ENCODE peak calls at places on chromosomes 7 and 10, in four cellular contexts. One of them, this sample, is unnamed.

GRCh38 chr7:9939171-9939570 is 1034.5 kb upstream of the PHF14 start:
- DNase-seq in SJSA1: no peak
- DNase-seq in lower lobe of right lung: no peak
- DNase-seq in HCT116: no peak
- DNase-seq in this sample: no peak

GRCh38 chr10:117817116-117817515 is 229.6 kb downstream of the RAB11FIP2 start:
- DNase-seq in lower lobe of right lung: no peak
- DNase-seq in HCT116: no peak
- DNase-seq in SJSA1: no peak
- DNase-seq in this sample: no peak

GRCh38 chr10:119286983-119287612 is 79.7 kb downstream of the GRK5 start:
- DNase-seq in lower lobe of right lung: no peak
- DNase-seq in SJSA1: no peak
- DNase-seq in HCT116: no peak
- DNase-seq in this sample: no peak

GRCh38 chr7:152481082-152481481 is 45.3 kb upstream of the KMT2C start:
- DNase-seq in HCT116: no peak
- DNase-seq in SJSA1: no peak
- DNase-seq in lower lobe of right lung: no peak
- DNase-seq in this sample: no peak

GRCh38 chr10:78972160-78972946 is 96.4 kb upstream of the ZMIZ1 start:
- DNase-seq in lower lobe of right lung: peak
- DNase-seq in SJSA1: peak
- DNase-seq in HCT116: peak
- DNase-seq in this sample: no peak

GRCh38 chr7:130961128-130961601 is 227.2 kb upstream of the KLF14 start:
- DNase-seq in lower lobe of right lung: no peak
- DNase-seq in HCT116: peak
- DNase-seq in SJSA1: peak
- DNase-seq in this sample: peak

GRCh38 chr10:114064151-114065045 is 20.7 kb downstream of the ADRB1 start:
- DNase-seq in SJSA1: no peak
- DNase-seq in HCT116: no peak
- DNase-seq in lower lobe of right lung: peak
- DNase-seq in this sample: no peak

GRCh38 chr7:7820939-7821338 is 102.5 kb upstream of the RPA3 start:
- DNase-seq in SJSA1: no peak
- DNase-seq in HCT116: no peak
- DNase-seq in lower lobe of right lung: no peak
- DNase-seq in this sample: no peak

GRCh38 chr7:155119801-155120382 is 49.8 kb downstream of the HTR5A start:
- DNase-seq in SJSA1: no peak
- DNase-seq in lower lobe of right lung: no peak
- DNase-seq in HCT116: no peak
- DNase-seq in this sample: peak

GRCh38 chr7:134473861-134474291 is 15.0 kb upstream of the AKR1B1 start:
- DNase-seq in HCT116: no peak
- DNase-seq in lower lobe of right lung: no peak
- DNase-seq in SJSA1: no peak
- DNase-seq in this sample: no peak

GRCh38 chr7:140300263-140301131 is 97.8 kb downstream of the SLC37A3 start:
- DNase-seq in lower lobe of right lung: no peak
- DNase-seq in SJSA1: no peak
- DNase-seq in HCT116: no peak
- DNase-seq in this sample: no peak
- H3K27ac ChIP-seq in lower lobe of right lung: no peak
- H3K27ac ChIP-seq in SJSA1: no peak
- H3K27ac ChIP-seq in HCT116: no peak
- H3K27ac ChIP-seq in this sample: no peak

DNA sequence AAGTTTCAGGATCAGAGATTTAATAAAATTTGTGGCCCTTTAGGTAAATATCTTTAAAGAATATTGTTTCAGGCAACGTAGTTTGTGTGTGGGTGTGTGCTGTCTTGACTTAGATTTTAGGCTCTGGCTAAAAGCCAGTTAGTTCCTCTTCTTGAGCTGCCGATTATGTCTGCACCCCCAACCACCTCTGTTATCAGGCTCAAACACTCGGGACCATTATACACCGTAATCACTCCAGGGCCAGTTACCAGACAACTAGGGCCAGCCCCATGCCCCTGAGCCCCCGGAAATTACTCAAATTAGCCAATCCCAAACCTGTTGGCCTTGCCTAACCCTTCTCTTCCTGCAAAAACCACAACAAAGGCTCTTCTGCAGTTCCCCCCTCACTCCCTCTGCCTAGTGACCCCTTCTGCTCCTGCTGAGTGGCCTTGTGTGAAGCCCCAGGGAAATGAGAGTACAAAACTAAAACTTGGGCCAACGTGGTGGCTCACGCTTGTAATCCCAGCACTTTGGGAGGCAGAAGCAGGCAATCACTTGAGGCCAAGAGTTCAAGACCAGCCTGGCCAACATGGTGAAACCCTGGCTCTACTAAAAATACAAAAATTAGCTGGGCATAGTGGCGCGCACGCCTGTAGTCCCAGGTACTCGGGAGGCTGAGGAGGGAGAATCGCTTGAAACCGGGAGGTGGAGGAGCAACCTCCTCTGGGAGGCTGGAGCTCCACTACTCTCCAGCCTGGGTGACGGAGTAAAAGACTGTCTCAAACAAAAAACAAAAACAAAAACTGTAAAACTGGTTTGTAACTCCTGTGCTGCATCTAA is 9.2 kb upstream of the HNRNPF start:
- DNase-seq in lower lobe of right lung: no peak
- DNase-seq in HCT116: no peak
- DNase-seq in SJSA1: no peak
- DNase-seq in this sample: no peak
- H3K27ac ChIP-seq in lower lobe of right lung: peak
- H3K27ac ChIP-seq in HCT116: peak
- H3K27ac ChIP-seq in SJSA1: no peak
- H3K27ac ChIP-seq in this sample: no peak

DNA sequence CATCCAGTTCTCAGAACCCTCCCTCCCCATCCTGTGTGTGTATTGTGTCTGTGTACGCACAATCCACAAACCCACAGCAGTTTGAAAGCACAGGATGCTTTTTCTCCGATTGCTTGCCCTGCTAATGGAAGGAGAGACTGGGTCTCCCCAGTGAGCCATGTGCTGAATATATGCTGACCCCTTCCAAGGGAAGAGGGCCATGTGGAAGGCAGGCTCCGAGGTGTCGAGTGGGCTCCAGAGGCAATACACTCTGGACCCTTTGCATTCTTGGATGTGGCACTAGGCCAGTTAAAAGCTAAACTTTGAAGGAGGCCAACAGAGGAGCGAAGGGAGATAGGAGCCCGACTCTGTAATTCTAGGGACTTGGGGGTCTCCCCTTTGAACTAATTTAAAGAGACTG is 10.7 kb downstream of the DUSP5 start:
- DNase-seq in lower lobe of right lung: no peak
- DNase-seq in HCT116: no peak
- DNase-seq in SJSA1: no peak
- DNase-seq in this sample: no peak
- H3K27ac ChIP-seq in lower lobe of right lung: no peak
- H3K27ac ChIP-seq in HCT116: no peak
- H3K27ac ChIP-seq in SJSA1: no peak
- H3K27ac ChIP-seq in this sample: no peak

DNA sequence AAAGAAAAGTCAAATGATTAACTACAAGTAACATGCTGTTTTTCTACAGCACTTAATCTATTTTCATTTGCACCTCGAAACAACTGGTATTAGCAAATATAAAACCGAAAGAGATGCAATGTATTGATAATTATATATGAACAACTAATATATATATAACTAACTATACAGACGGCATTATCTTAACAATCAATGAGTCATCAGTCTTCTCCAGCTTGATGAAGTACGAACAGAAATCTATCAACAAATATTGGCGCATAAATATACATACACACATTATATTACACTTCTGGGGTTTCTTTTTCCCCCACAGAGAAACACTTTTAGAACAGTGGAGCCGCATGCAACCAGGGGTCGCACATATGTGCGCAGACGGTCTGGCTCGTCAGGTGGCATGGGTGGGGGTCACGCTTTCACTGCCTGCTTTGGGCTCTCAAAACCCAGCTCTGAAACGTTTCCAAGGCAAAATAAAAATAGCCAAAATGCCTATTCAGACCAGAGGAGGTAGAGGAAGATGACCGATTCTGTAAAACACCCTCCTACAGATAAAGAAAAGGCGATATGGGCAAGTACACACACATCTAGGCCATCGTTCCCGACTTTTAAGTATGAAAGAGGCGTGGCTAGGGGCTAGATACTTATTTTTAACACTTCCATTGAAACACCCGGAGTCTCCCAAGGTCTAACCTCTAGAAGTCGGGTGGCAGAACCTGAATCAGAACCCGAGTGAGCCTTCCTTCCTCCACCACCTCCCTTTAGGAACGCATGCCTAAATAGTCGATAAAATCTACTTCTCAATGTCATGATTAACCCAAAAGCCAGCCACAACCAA is 1.6 kb downstream of the ARHGAP12 start:
- DNase-seq in SJSA1: no peak
- DNase-seq in HCT116: no peak
- DNase-seq in lower lobe of right lung: no peak
- DNase-seq in this sample: no peak
- H3K27ac ChIP-seq in SJSA1: peak
- H3K27ac ChIP-seq in HCT116: peak
- H3K27ac ChIP-seq in lower lobe of right lung: peak
- H3K27ac ChIP-seq in this sample: peak

DNA sequence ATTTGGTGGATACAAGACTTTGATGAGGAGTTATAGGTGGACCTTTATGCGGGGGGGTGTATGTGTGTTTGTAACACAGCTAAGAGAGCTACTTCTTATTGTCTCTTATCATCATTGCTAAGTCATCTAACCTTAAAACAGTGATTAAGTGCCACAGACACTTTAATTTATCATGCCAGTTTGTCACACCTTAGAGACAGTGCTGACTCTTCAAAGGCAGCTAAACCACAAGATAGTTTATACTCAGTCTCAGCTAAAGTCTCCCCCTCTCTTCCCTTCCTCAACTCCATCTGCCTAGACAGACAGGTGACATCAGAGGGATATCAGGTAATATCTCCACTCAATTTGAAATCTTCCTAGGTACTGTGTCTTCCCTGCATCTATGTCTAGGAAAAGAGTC is 42.2 kb downstream of the MYPN start:
- DNase-seq in lower lobe of right lung: no peak
- DNase-seq in HCT116: no peak
- DNase-seq in SJSA1: no peak
- DNase-seq in this sample: no peak
- H3K27ac ChIP-seq in lower lobe of right lung: no peak
- H3K27ac ChIP-seq in HCT116: no peak
- H3K27ac ChIP-seq in SJSA1: no peak
- H3K27ac ChIP-seq in this sample: no peak

GRCh38 chr7:93883078-93883916 is 7.3 kb downstream of the TFPI2 start:
- DNase-seq in lower lobe of right lung: no peak
- DNase-seq in HCT116: no peak
- DNase-seq in SJSA1: no peak
- DNase-seq in this sample: no peak
- H3K27ac ChIP-seq in lower lobe of right lung: no peak
- H3K27ac ChIP-seq in HCT116: no peak
- H3K27ac ChIP-seq in SJSA1: no peak
- H3K27ac ChIP-seq in this sample: no peak

GRCh38 chr10:693506-693905 is 4.0 kb upstream of the DIP2C start:
- DNase-seq in HCT116: no peak
- DNase-seq in lower lobe of right lung: no peak
- DNase-seq in SJSA1: no peak
- DNase-seq in this sample: peak

GRCh38 chr10:691216-691615 is 1.7 kb upstream of the DIP2C start:
- DNase-seq in HCT116: no peak
- DNase-seq in lower lobe of right lung: no peak
- DNase-seq in SJSA1: no peak
- DNase-seq in this sample: no peak

GRCh38 chr10:690227-691161 is 1.0 kb upstream of the DIP2C start:
- DNase-seq in SJSA1: no peak
- DNase-seq in HCT116: no peak
- DNase-seq in lower lobe of right lung: no peak
- DNase-seq in this sample: peak

GRCh38 chr10:695396-695795 is 5.9 kb upstream of the DIP2C start:
- DNase-seq in SJSA1: no peak
- DNase-seq in lower lobe of right lung: no peak
- DNase-seq in HCT116: no peak
- DNase-seq in this sample: no peak

GRCh38 chr10:692682-693351 is 3.3 kb upstream of the DIP2C start:
- DNase-seq in SJSA1: no peak
- DNase-seq in HCT116: no peak
- DNase-seq in lower lobe of right lung: no peak
- DNase-seq in this sample: no peak
- H3K27ac ChIP-seq in SJSA1: peak
- H3K27ac ChIP-seq in HCT116: no peak
- H3K27ac ChIP-seq in lower lobe of right lung: no peak
- H3K27ac ChIP-seq in this sample: no peak

GRCh38 chr7:116030626-116031276 is at the start of gene TFEC:
- DNase-seq in lower lobe of right lung: no peak
- DNase-seq in SJSA1: no peak
- DNase-seq in HCT116: no peak
- DNase-seq in this sample: peak

GRCh38 chr7:116032886-116033285 is 2.3 kb upstream of the TFEC start:
- DNase-seq in HCT116: no peak
- DNase-seq in lower lobe of right lung: no peak
- DNase-seq in SJSA1: no peak
- DNase-seq in this sample: no peak

GRCh38 chr7:116025098-116025809 is 5.3 kb downstream of the TFEC start:
- DNase-seq in lower lobe of right lung: no peak
- DNase-seq in HCT116: no peak
- DNase-seq in SJSA1: no peak
- DNase-seq in this sample: peak

GRCh38 chr7:116034411-116034810 is 3.8 kb upstream of the TFEC start:
- DNase-seq in lower lobe of right lung: no peak
- DNase-seq in HCT116: no peak
- DNase-seq in SJSA1: no peak
- DNase-seq in this sample: peak

GRCh38 chr7:116028808-116029207 is 1.8 kb downstream of the TFEC start:
- DNase-seq in SJSA1: no peak
- DNase-seq in HCT116: no peak
- DNase-seq in lower lobe of right lung: no peak
- DNase-seq in this sample: no peak
- H3K27ac ChIP-seq in SJSA1: no peak
- H3K27ac ChIP-seq in HCT116: no peak
- H3K27ac ChIP-seq in lower lobe of right lung: peak
- H3K27ac ChIP-seq in this sample: no peak

DNA sequence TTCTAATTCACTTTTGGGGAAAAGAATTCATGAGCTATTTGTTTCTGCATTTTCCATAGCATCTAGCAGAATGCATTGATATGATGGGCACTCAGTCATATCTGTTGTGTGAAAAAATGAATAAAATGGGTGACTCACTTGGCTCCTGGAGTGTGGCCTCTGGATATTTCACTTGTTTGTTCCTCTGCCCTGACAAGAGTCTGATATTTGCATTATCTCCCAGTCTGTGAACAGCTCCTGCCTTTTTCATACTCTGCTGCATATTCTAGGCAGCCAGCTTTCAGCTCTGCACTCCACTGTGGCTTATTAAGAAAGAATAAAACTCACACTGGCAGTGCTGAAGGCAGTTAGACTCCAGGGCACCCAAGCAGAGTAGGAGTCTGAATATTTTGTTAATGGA is 623.9 kb downstream of the SORCS1 start:
- DNase-seq in SJSA1: no peak
- DNase-seq in HCT116: no peak
- DNase-seq in lower lobe of right lung: no peak
- DNase-seq in this sample: peak
- H3K27ac ChIP-seq in SJSA1: no peak
- H3K27ac ChIP-seq in HCT116: no peak
- H3K27ac ChIP-seq in lower lobe of right lung: no peak
- H3K27ac ChIP-seq in this sample: no peak